ENCODE peak calls at places on chromosomes 6 and 20, in seven cellular contexts. V is nephron progenitor cell, M is ovary, Z is tibial nerve, E is lower lobe of right lung, Q is astrocyte of the spinal cord, C is kidney epithelial cell. W is an unnamed sample.

GRCh38 chr6:167762259-167762962 is 64.3 kb upstream of the AFDN start:
- DNase-seq in V (no peak), M (no peak), Z (peak), E (no peak), Q (no peak), C (no peak), W (no peak)

GRCh38 chr6:14058735-14059134 is 58.8 kb upstream of the CD83 start:
- DNase-seq in V (no peak), M (no peak), Z (no peak), E (no peak), Q (no peak), C (no peak), W (no peak)

GRCh38 chr6:46491789-46492547 is 719 bp upstream of the RCAN2 start:
- DNase-seq in V (peak), M (peak), Z (peak), E (peak), Q (no peak), C (no peak), W (no peak)

GRCh38 chr6:55713411-55713810 is 134.4 kb upstream of the HMGCLL1 start:
- DNase-seq in V (no peak), M (no peak), Z (no peak), E (no peak), Q (peak), C (no peak), W (no peak)

GRCh38 chr6:41723936-41724637 is 11.3 kb downstream of the TFEB start:
- DNase-seq in V (no peak), M (no peak), Z (no peak), E (no peak), Q (no peak), C (no peak), W (no peak)

GRCh38 chr20:57280221-57280620 is 13.8 kb upstream of the BMP7 start:
- DNase-seq in V (no peak), M (no peak), Z (no peak), E (no peak), Q (no peak), C (no peak), W (no peak)

GRCh38 chr6:112027942-112028674 is 25.8 kb upstream of the CCN6 start:
- DNase-seq in V (no peak), M (no peak), Z (no peak), E (no peak), Q (no peak), C (no peak), W (no peak)

GRCh38 chr6:11093065-11093590 is 506 bp upstream of the SMIM13 start:
- DNase-seq in V (no peak), M (no peak), Z (no peak), E (no peak), Q (no peak), C (no peak), W (no peak)

GRCh38 chr6:33847078-33847477 is 43.3 kb upstream of the MLN start:
- DNase-seq in V (no peak), M (no peak), Z (no peak), E (no peak), Q (no peak), C (no peak), W (no peak)

GRCh38 chr20:64037199-64037497 is 1.2 kb downstream of the C20orf204 start:
- DNase-seq in V (no peak), M (no peak), Z (no peak), E (no peak), Q (no peak), C (no peak), W (no peak)

GRCh38 chr20:19947611-19948264 is 69.4 kb upstream of the NAA20 start:
- DNase-seq in V (no peak), M (no peak), Z (no peak), E (no peak), Q (peak), C (no peak), W (no peak)

GRCh38 chr20:63058696-63059335 is 52.1 kb upstream of the BHLHE23 start:
- DNase-seq in V (no peak), M (no peak), Z (no peak), E (peak), Q (no peak), C (no peak), W (no peak)

GRCh38 chr6:32529697-32530429 is at the start of gene HLA-DRB5:
- DNase-seq in V (no peak), M (no peak), Z (peak), E (peak), Q (no peak), C (no peak), W (peak)

GRCh38 chr20:20369353-20370086 is 1.6 kb downstream of the INSM1 start:
- DNase-seq in V (peak), M (no peak), Z (no peak), E (no peak), Q (no peak), C (no peak), W (peak)

GRCh38 chr6:15322781-15323536 is 77.1 kb downstream of the JARID2 start:
- DNase-seq in V (no peak), M (no peak), Z (no peak), E (no peak), Q (peak), C (no peak), W (no peak)

GRCh38 chr6:41966214-41966920 is 24.8 kb upstream of the CCND3 start:
- DNase-seq in V (no peak), M (no peak), Z (no peak), E (no peak), Q (no peak), C (no peak), W (no peak)

GRCh38 chr6:18492957-18493356 is 105.8 kb downstream of the RNF144B start:
- DNase-seq in V (no peak), M (no peak), Z (no peak), E (no peak), Q (no peak), C (no peak), W (no peak)

GRCh38 chr6:36925809-36926208 is 28.7 kb upstream of the PI16 start:
- DNase-seq in V (no peak), M (no peak), Z (no peak), E (no peak), Q (no peak), C (no peak), W (no peak)

GRCh38 chr20:1924910-1925861 is 30.0 kb downstream of the SIRPA start:
- DNase-seq in V (no peak), M (no peak), Z (no peak), E (no peak), Q (no peak), C (no peak), W (no peak)

GRCh38 chr20:33781945-33782344 is 29.2 kb upstream of the CHMP4B start:
- DNase-seq in V (no peak), M (no peak), Z (no peak), E (no peak), Q (no peak), C (no peak), W (no peak)

GRCh38 chr6:148836751-148837150 is 89.9 kb downstream of the UST start:
- DNase-seq in V (no peak), M (no peak), Z (no peak), E (no peak), Q (no peak), C (no peak), W (no peak)

GRCh38 chr6:148837941-148838340 is 91.1 kb downstream of the UST start:
- DNase-seq in V (no peak), M (no peak), Z (no peak), E (no peak), Q (no peak), C (no peak), W (no peak)

GRCh38 chr6:148835920-148836441 is 89.2 kb downstream of the UST start:
- DNase-seq in V (no peak), M (no peak), Z (no peak), E (no peak), Q (peak), C (no peak), W (no peak)

GRCh38 chr6:148840256-148840655 is 93.4 kb downstream of the UST start:
- DNase-seq in V (no peak), M (no peak), Z (no peak), E (no peak), Q (no peak), C (no peak), W (no peak)

GRCh38 chr6:148839044-148839443 is 92.2 kb downstream of the UST start:
- DNase-seq in V (no peak), M (no peak), Z (no peak), E (no peak), Q (no peak), C (no peak), W (no peak)
- TF ChIP-seq CTCF in V (no peak), M (no peak), Z (no peak), E (no peak), Q (no peak), C (no peak), W (no peak)

GRCh38 chr20:52540489-52540888 is 348.9 kb upstream of the ZFP64 start:
- DNase-seq in V (no peak), M (no peak), Z (no peak), E (no peak), Q (no peak), C (no peak), W (no peak)

GRCh38 chr20:52536040-52536439 is 344.5 kb upstream of the ZFP64 start:
- DNase-seq in V (no peak), M (no peak), Z (no peak), E (no peak), Q (no peak), C (no peak), W (no peak)

GRCh38 chr20:52536841-52537400 is 345.3 kb upstream of the ZFP64 start:
- DNase-seq in V (no peak), M (no peak), Z (no peak), E (no peak), Q (no peak), C (peak), W (no peak)

GRCh38 chr20:52539891-52540290 is 348.3 kb upstream of the ZFP64 start:
- DNase-seq in V (no peak), M (no peak), Z (no peak), E (no peak), Q (no peak), C (no peak), W (no peak)
- TF ChIP-seq CTCF in V (no peak), M (no peak), Z (no peak), E (no peak), Q (no peak), C (no peak), W (no peak)

GRCh38 chr6:27809939-27810767 is 102.0 kb downstream of the OR2B2 start:
- DNase-seq in V (peak), M (peak), Z (peak), E (peak), Q (peak), C (peak), W (peak)
- TF ChIP-seq CTCF in V (no peak), M (no peak), Z (no peak), E (no peak), Q (peak), C (no peak), W (no peak)

DNA sequence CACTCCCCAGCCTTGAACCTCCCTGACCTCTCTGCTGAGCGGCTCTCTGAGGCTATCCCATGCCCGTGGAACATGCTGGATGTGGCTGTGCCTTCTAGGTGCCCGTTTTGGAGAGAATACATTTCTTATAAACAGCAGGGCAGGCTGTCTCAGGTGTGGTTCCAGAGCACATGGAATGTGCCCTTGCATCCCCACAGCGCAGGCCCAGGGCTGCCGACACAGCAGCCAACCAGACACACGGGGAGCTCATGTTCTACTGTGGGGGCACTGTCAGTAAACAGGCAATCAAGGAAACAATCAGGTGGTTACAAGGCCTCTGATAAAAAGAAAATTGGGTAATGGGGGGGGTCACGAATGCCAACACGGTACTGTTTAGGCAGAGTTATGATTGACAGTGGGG is 30.8 kb downstream of the FOXC1 start:
- DNase-seq in V (no peak), M (no peak), Z (no peak), E (no peak), Q (no peak), C (no peak), W (no peak)
- TF ChIP-seq CTCF in V (no peak), M (no peak), Z (no peak), E (no peak), Q (no peak), C (no peak), W (no peak)

W was measured in activated B cell treated with CpG ODN at 0.5 μM for 24 hours.